ENCODE peak calls at places on chromosomes 12 and 14, in six cellular contexts. Z is HFF-Myc, O is smooth muscle cell of the brain vasculature, P is NCI-H345, E is type B pancreatic cell, H is mammary epithelial cell. C is an unnamed sample.

GRCh38 chr12:129069886-129070285 is 216.6 kb downstream of the GLT1D1 start:
- DNase-seq in O (no peak), H (no peak), Z (no peak), E (no peak), P (no peak), C (no peak)

GRCh38 chr12:131102991-131103609 is 149.4 kb downstream of the ADGRD1 start:
- DNase-seq in P (no peak), O (no peak), Z (no peak), E (peak; percentile 62), H (no peak), C (no peak)

GRCh38 chr14:37340353-37340752 is 142.6 kb downstream of the MIPOL1 start:
- DNase-seq in O (no peak), Z (no peak), H (no peak), E (no peak), P (no peak), C (no peak)

GRCh38 chr12:2244013-2244861 is 191.4 kb downstream of the CACNA1C start:
- DNase-seq in H (peak; percentile 26), P (peak; percentile 74), E (no peak), Z (no peak), O (peak; percentile 92), C (no peak)

GRCh38 chr12:102797513-102797912 is 119.5 kb downstream of the PAH start:
- DNase-seq in P (no peak), E (no peak), Z (no peak), O (no peak), H (no peak), C (no peak)

GRCh38 chr12:69052613-69053408 is 119.8 kb upstream of the CPM start:
- DNase-seq in H (peak; percentile 80), Z (peak; percentile 66), O (peak; percentile 43), P (no peak), E (no peak), C (no peak)

GRCh38 chr14:71423481-71423880 is 508.7 kb upstream of the RGS6 start:
- DNase-seq in P (no peak), H (no peak), Z (no peak), O (no peak), E (no peak), C (no peak)

GRCh38 chr12:50924439-50925341 is 27.7 kb upstream of the HIGD1C start:
- DNase-seq in O (peak; percentile 91), P (peak; percentile 48), H (peak; percentile 80), Z (peak; percentile 89), E (no peak), C (peak; percentile 33)

GRCh38 chr14:24246765-24247212 is 4.4 kb upstream of the TINF2 start:
- DNase-seq in P (no peak), Z (no peak), O (no peak), H (no peak), E (no peak), C (no peak)

GRCh38 chr12:76921891-76922664 is 43.3 kb upstream of the CSRP2 start:
- DNase-seq in O (no peak), Z (no peak), E (no peak), P (no peak), H (no peak), C (no peak)

GRCh38 chr12:57552692-57553321 is 3.0 kb downstream of the KIF5A start:
- DNase-seq in O (no peak), P (no peak), H (no peak), E (no peak), Z (peak; percentile 17), C (no peak)

GRCh38 chr12:74514098-74514872 is 23.4 kb upstream of the ATXN7L3B start:
- DNase-seq in H (peak; percentile 11), P (no peak), E (no peak), Z (no peak), O (no peak), C (no peak)

GRCh38 chr12:5745251-5745888 is 199.7 kb downstream of the ANO2 start:
- DNase-seq in P (peak; percentile 60), Z (peak; percentile 41), E (peak; percentile 78), H (peak; percentile 18), O (peak; percentile 17), C (peak; percentile 23)

GRCh38 chr14:51490205-51490604 is 161.5 kb upstream of the FRMD6 start:
- DNase-seq in P (no peak), E (no peak), O (no peak), H (peak; percentile 67), Z (no peak), C (no peak)

GRCh38 chr14:22283000-22283399 is 306.0 kb downstream of the DAD1 start:
- DNase-seq in Z (no peak), H (no peak), E (no peak), O (no peak), P (no peak), C (no peak)

GRCh38 chr14:25537846-25538455 is 488.0 kb upstream of the STXBP6 start:
- DNase-seq in E (no peak), O (no peak), H (no peak), Z (no peak), P (peak; percentile 76), C (no peak)

GRCh38 chr12:12327802-12328201 is 22.2 kb downstream of the MANSC1 start:
- DNase-seq in H (peak; percentile 29), P (peak; percentile 40), O (no peak), Z (peak; percentile 65), E (no peak), C (peak; percentile 14)

GRCh38 chr14:84857571-84857970 is 672.4 kb upstream of the FLRT2 start:
- DNase-seq in O (no peak), E (no peak), Z (no peak), H (peak; percentile 70), P (no peak), C (no peak)

GRCh38 chr14:38788060-38788459 is 315.0 kb downstream of the SEC23A start:
- DNase-seq in O (no peak), E (no peak), H (no peak), Z (no peak), P (no peak), C (no peak)

GRCh38 chr14:91273273-91273884 is 28.9 kb upstream of the GPR68 start:
- DNase-seq in Z (no peak), H (no peak), E (no peak), O (no peak), P (no peak), C (no peak)

C was measured in GM12892.